ENCODE peak calls at places on chromosomes 1 and 21, in seven cellular contexts. One of them, this sample, is unnamed.

GRCh38 chr21:32132409-32132808 is 146.4 kb downstream of the MIS18A start:
- DNase-seq in choroid plexus epithelial cell: no peak
- DNase-seq in tibial artery: no peak
- DNase-seq in GDM1: no peak
- DNase-seq in Calu3: no peak
- DNase-seq in NCI-H2029 treated with DMSO at 0.1 percent for 48 hours: no peak
- DNase-seq in T-cell: no peak
- DNase-seq in this sample: no peak

GRCh38 chr1:7152655-7153054 is 367.4 kb downstream of the CAMTA1 start:
- DNase-seq in T-cell: no peak
- DNase-seq in GDM1: no peak
- DNase-seq in NCI-H2029 treated with DMSO at 0.1 percent for 48 hours: no peak
- DNase-seq in tibial artery: no peak
- DNase-seq in Calu3: no peak
- DNase-seq in choroid plexus epithelial cell: no peak
- DNase-seq in this sample: no peak

GRCh38 chr1:3068400-3069361 is at the start of gene PRDM16:
- DNase-seq in T-cell: no peak
- DNase-seq in Calu3: peak
- DNase-seq in NCI-H2029 treated with DMSO at 0.1 percent for 48 hours: no peak
- DNase-seq in choroid plexus epithelial cell: peak
- DNase-seq in GDM1: peak
- DNase-seq in tibial artery: peak
- DNase-seq in this sample: no peak

GRCh38 chr1:113073457-113073950 is 506 bp downstream of the LRIG2 start:
- DNase-seq in choroid plexus epithelial cell: peak
- DNase-seq in NCI-H2029 treated with DMSO at 0.1 percent for 48 hours: no peak
- DNase-seq in Calu3: peak
- DNase-seq in T-cell: no peak
- DNase-seq in GDM1: no peak
- DNase-seq in tibial artery: peak
- DNase-seq in this sample: peak

GRCh38 chr1:186682721-186683120 is 2.5 kb upstream of the PTGS2 start:
- DNase-seq in tibial artery: no peak
- DNase-seq in NCI-H2029 treated with DMSO at 0.1 percent for 48 hours: no peak
- DNase-seq in Calu3: no peak
- DNase-seq in T-cell: no peak
- DNase-seq in choroid plexus epithelial cell: peak
- DNase-seq in GDM1: no peak
- DNase-seq in this sample: no peak

GRCh38 chr1:204891860-204892259 is 21.2 kb downstream of the NFASC start:
- DNase-seq in T-cell: no peak
- DNase-seq in tibial artery: no peak
- DNase-seq in NCI-H2029 treated with DMSO at 0.1 percent for 48 hours: no peak
- DNase-seq in Calu3: no peak
- DNase-seq in choroid plexus epithelial cell: no peak
- DNase-seq in GDM1: no peak
- DNase-seq in this sample: no peak

GRCh38 chr1:166283190-166283589 is 116.4 kb upstream of the FAM78B start:
- DNase-seq in choroid plexus epithelial cell: no peak
- DNase-seq in T-cell: no peak
- DNase-seq in Calu3: no peak
- DNase-seq in GDM1: no peak
- DNase-seq in tibial artery: no peak
- DNase-seq in NCI-H2029 treated with DMSO at 0.1 percent for 48 hours: no peak
- DNase-seq in this sample: no peak

GRCh38 chr1:65150583-65151263 is 2.7 kb downstream of the AK4 start:
- DNase-seq in T-cell: no peak
- DNase-seq in Calu3: no peak
- DNase-seq in NCI-H2029 treated with DMSO at 0.1 percent for 48 hours: no peak
- DNase-seq in tibial artery: no peak
- DNase-seq in choroid plexus epithelial cell: no peak
- DNase-seq in GDM1: no peak
- DNase-seq in this sample: no peak

GRCh38 chr1:212255705-212256307 is 29.4 kb upstream of the PPP2R5A start:
- DNase-seq in Calu3: no peak
- DNase-seq in T-cell: no peak
- DNase-seq in NCI-H2029 treated with DMSO at 0.1 percent for 48 hours: no peak
- DNase-seq in GDM1: no peak
- DNase-seq in tibial artery: no peak
- DNase-seq in choroid plexus epithelial cell: peak
- DNase-seq in this sample: no peak

GRCh38 chr1:205375816-205376545 is 19.3 kb upstream of the KLHDC8A start:
- DNase-seq in GDM1: no peak
- DNase-seq in choroid plexus epithelial cell: peak
- DNase-seq in T-cell: no peak
- DNase-seq in NCI-H2029 treated with DMSO at 0.1 percent for 48 hours: peak
- DNase-seq in Calu3: peak
- DNase-seq in tibial artery: no peak
- DNase-seq in this sample: no peak

GRCh38 chr1:149849246-149849946 is 50.0 kb upstream of the BOLA1 start:
- DNase-seq in NCI-H2029 treated with DMSO at 0.1 percent for 48 hours: no peak
- DNase-seq in T-cell: no peak
- DNase-seq in GDM1: no peak
- DNase-seq in Calu3: peak
- DNase-seq in choroid plexus epithelial cell: no peak
- DNase-seq in tibial artery: no peak
- DNase-seq in this sample: no peak

GRCh38 chr1:2523891-2524609 is 2.3 kb downstream of the PANK4 start:
- DNase-seq in choroid plexus epithelial cell: no peak
- DNase-seq in tibial artery: no peak
- DNase-seq in Calu3: no peak
- DNase-seq in GDM1: no peak
- DNase-seq in T-cell: peak
- DNase-seq in NCI-H2029 treated with DMSO at 0.1 percent for 48 hours: no peak
- DNase-seq in this sample: no peak

GRCh38 chr1:58266242-58266641 is 280.3 kb downstream of the OMA1 start:
- DNase-seq in tibial artery: no peak
- DNase-seq in T-cell: no peak
- DNase-seq in choroid plexus epithelial cell: no peak
- DNase-seq in Calu3: no peak
- DNase-seq in NCI-H2029 treated with DMSO at 0.1 percent for 48 hours: no peak
- DNase-seq in GDM1: no peak
- DNase-seq in this sample: no peak

GRCh38 chr1:20666804-20667203 is 5.6 kb upstream of the DDOST start:
- DNase-seq in NCI-H2029 treated with DMSO at 0.1 percent for 48 hours: no peak
- DNase-seq in Calu3: no peak
- DNase-seq in choroid plexus epithelial cell: peak
- DNase-seq in GDM1: no peak
- DNase-seq in tibial artery: no peak
- DNase-seq in T-cell: no peak
- DNase-seq in this sample: no peak

GRCh38 chr1:193069748-193070394 is 10.5 kb downstream of the RO60 start:
- DNase-seq in choroid plexus epithelial cell: peak
- DNase-seq in T-cell: no peak
- DNase-seq in GDM1: no peak
- DNase-seq in NCI-H2029 treated with DMSO at 0.1 percent for 48 hours: no peak
- DNase-seq in Calu3: no peak
- DNase-seq in tibial artery: no peak
- DNase-seq in this sample: no peak

This sample was measured in gastrocnemius medialis.